ENCODE peak calls at places on chromosomes 11 and 22, in five cellular contexts. W is HCT116, V is HepG2, Q is SK-N-SH, I is K562. S is an unnamed sample.

GRCh38 chr11:130649749-130650275 is 201.4 kb downstream of the ADAMTS15 start:
- DNase-seq in W (no peak), V (no peak), Q (no peak), I (no peak), S (no peak)

GRCh38 chr11:128260398-128260797 is 327.0 kb downstream of the ETS1 start:
- DNase-seq in W (no peak), V (no peak), Q (no peak), I (no peak), S (no peak)

GRCh38 chr11:122721964-122722266 is 66.4 kb downstream of the UBASH3B start:
- DNase-seq in W (peak), V (no peak), Q (no peak), I (no peak), S (no peak)

GRCh38 chr11:66864172-66864901 is 7.5 kb downstream of the LRFN4 start:
- DNase-seq in W (no peak), V (no peak), Q (no peak), I (no peak), S (no peak)

GRCh38 chr11:119332111-119332765 is 2.1 kb upstream of the RNF26 start:
- DNase-seq in W (no peak), V (no peak), Q (no peak), I (no peak), S (no peak)

GRCh38 chr22:44632823-44633478 is 69.1 kb upstream of the PRR5 start:
- DNase-seq in W (no peak), V (no peak), Q (no peak), I (no peak), S (no peak)

GRCh38 chr11:84714316-84714780 is 912.8 kb downstream of the DLG2 start:
- DNase-seq in W (peak), V (peak), Q (peak), I (peak), S (no peak)

GRCh38 chr11:75766449-75767227 is 1.9 kb upstream of the DGAT2 start:
- DNase-seq in W (no peak), V (peak), Q (no peak), I (no peak), S (no peak)

GRCh38 chr11:22558638-22559037 is 67.0 kb downstream of the FANCF start:
- DNase-seq in W (no peak), V (no peak), Q (peak), I (no peak), S (no peak)

GRCh38 chr22:44648821-44649566 is 53.0 kb upstream of the PRR5 start:
- DNase-seq in W (no peak), V (no peak), Q (peak), I (no peak), S (no peak)

GRCh38 chr11:14881794-14882193 is 10.2 kb downstream of the CYP2R1 start:
- DNase-seq in W (no peak), V (no peak), Q (no peak), I (no peak), S (no peak)

GRCh38 chr11:86620796-86621575 is 51.4 kb downstream of the ME3 start:
- DNase-seq in W (no peak), V (no peak), Q (no peak), I (no peak), S (no peak)

GRCh38 chr11:48011125-48012050 is 31.0 kb downstream of the PTPRJ start:
- DNase-seq in W (no peak), V (no peak), Q (no peak), I (no peak), S (no peak)

GRCh38 chr11:130877532-130877931 is 38.7 kb downstream of the SNX19 start:
- DNase-seq in W (no peak), V (no peak), Q (no peak), I (no peak), S (no peak)

GRCh38 chr11:93192163-93192562 is 5.6 kb downstream of the SLC36A4 start:
- DNase-seq in W (no peak), V (no peak), Q (peak), I (peak), S (no peak)

GRCh38 chr11:10486161-10486840 is 31.2 kb downstream of the AMPD3 start:
- DNase-seq in W (no peak), V (no peak), Q (no peak), I (no peak), S (no peak)

GRCh38 chr11:119952441-119952840 is 185.5 kb downstream of the TRIM29 start:
- DNase-seq in W (no peak), V (no peak), Q (no peak), I (no peak), S (no peak)

DNA sequence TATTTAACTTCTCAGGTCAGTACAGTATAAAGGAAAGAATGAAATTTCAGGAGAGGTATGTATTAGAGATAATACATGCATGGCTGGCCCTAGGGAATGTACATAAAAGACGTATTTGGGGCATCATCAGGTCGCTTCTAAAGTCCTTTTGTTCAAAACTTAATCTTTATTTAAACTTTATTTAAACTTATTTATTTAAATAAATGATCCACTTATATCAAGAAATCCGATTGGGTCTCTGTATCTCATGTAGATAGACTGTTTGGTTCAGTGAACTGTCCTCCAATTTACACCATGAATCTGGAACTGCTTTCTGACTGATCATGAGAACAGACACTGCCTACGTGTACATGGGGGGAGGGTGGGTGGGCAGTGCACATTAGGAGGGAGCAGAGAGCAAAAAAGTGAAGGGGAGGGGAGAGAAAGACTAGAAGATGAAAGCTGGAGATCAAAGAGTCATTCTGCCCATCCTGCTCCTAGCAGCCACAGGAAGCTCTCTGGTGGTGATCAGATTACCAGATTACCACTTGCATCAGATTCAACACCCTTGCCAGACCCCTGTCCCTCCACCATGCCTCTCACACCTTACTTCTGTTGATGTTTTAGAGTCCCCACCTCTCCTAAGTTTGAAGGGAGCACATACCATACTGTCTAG is 92.1 kb upstream of the MTMR2 start:
- DNase-seq in W (no peak), V (peak), Q (peak), I (no peak), S (no peak)
- TF ChIP-seq ZBTB33 in W (no peak), V (no peak), Q (no peak), I (no peak), S (no peak)

GRCh38 chr11:17595526-17596309 is 48.7 kb downstream of the OTOG start:
- DNase-seq in W (no peak), V (no peak), Q (no peak), I (no peak), S (no peak)
- TF ChIP-seq ZBTB33 in W (no peak), V (no peak), Q (no peak), I (no peak), S (no peak)

DNA sequence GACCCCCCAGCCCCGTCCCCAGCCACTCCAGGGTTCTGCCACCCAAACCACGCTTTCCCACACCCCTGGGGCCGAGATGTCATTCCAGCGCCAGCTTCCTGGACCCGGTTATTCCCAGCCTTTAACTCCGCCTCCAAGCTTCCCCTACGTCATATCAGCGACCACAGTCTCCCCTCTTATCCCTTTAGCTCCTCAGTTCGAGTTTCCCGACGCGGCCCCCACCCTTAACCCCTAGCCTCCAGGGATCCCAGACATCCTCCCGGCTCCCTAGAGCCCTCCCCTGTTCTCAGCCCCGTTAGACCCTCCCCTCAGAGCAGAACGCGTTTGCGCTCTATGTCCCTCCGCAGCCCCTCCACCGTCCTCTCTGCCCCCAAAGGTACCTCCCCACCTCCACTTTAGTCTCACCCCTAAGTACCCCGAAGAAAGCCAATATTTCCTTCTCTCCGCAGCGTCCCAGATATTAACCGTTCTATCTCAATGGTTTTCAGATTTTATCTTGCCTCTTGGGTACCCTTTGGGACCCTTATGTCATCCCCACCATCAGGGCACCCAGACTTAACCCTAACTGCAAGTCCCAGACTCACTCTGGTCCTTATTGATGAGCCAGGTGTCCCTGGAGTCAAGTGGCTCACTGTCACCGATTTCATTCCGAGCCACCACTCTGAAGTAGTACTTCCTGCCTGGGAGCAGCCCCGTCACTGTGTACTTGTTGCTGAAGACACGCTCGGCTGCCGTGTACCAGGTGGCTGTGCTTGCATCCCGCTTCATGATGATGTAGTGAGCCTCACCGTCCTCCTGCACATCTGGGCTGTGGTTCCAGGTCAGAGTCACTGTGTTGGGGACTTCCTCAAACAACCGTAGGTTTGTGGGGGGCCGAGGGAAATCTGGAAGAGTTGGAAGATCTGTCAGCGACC is 8.0 kb downstream of the TMEM86A start:
- DNase-seq in W (no peak), V (no peak), Q (peak), I (no peak), S (no peak)
- TF ChIP-seq ZBTB33 in W (no peak), V (no peak), Q (no peak), I (no peak), S (no peak)

DNA sequence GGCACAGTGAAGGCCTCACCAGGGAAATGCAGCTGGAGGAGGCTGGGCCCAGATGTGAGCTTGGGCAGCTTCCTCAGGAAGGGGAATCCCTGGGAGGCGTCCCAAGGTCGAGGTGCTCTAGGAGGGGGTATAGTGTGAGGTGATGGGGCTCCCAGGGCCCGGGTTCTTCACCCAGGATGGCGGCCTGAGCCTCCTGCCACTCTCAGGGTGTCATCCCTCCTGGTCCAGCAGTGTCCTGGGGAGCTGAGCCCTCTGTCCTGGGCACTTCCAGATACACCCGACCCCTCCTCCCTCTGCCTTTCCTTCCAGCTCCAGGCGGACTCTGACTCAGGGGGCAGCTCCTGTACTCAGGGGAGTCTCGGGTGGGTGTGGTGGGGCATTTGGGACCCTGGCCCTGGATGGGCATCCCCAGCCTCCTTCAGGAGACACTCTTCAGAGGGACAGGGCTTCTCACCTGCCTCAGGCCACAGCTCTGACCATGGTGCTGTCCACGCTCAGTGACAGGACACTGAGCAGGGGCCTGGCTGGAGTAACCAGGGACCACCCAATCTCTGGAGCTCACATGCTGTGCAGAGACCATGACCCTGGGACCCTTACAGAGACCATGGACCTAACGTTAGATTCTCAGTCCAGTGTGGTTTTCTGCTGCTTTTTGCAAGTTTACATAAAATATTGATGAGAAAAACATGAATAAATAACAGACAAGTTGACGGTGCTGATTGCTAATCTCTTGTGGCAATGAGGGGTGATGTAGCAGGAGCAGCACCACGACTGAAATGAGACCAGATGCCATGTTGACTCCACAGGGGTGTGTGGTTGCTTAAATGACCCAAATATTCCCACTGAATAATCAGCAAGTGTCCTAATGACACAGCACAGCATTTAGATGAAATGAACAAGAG is 101.9 kb downstream of the GGTLC2 start:
- DNase-seq in W (no peak), V (no peak), Q (no peak), I (no peak), S (no peak)
- TF ChIP-seq ZBTB33 in W (no peak), V (no peak), Q (no peak), I (no peak), S (no peak)

GRCh38 chr22:46076651-46077339 is 73.5 kb upstream of the PPARA start:
- DNase-seq in W (no peak), V (no peak), Q (no peak), I (no peak), S (no peak)

GRCh38 chr22:46072981-46073682 is 77.2 kb upstream of the PPARA start:
- DNase-seq in W (no peak), V (no peak), Q (no peak), I (no peak), S (no peak)

GRCh38 chr22:46073683-46074504 is 76.4 kb upstream of the PPARA start:
- DNase-seq in W (no peak), V (no peak), Q (no peak), I (no peak), S (no peak)

GRCh38 chr22:46075764-46076531 is 74.4 kb upstream of the PPARA start:
- DNase-seq in W (no peak), V (no peak), Q (no peak), I (no peak), S (no peak)

DNA sequence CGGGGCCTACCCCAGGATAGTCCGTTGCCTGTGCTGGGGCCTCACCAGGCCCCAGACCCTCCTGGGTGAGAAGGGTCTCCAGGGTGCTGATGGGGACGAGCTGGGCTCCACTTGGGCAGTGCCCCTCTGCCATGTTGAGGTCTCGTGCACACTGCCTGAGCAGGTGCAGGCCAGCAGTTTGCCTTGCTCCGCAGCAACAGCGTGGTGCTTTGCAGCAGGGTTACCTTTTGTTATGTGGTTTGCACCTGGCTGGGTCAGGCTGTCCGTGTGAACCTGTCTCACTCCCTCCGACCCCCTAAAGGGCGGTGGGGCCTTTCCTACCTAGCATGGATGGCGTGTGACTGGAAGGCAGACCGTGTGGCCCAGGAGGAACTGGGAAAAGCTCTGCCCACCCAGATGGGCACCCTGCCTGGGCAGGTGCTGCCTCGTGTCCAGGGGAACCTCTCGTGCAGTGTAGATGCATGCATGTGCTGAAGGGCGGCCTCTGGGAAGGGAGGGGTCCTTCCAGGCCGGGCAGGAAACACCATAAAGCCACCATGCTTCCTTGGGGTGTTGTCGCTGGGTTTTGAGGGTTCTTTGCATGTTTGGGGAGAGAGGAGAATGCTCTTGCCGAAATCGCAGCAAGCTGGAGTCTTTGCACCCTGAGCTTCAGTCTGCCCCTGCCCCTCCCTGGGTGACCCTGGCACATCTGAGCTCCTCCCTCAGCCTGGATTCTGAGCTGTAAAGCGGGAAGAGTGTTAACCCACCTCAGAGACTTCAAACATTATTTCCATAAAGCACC is 75.4 kb upstream of the PPARA start:
- DNase-seq in W (no peak), V (no peak), Q (no peak), I (no peak), S (no peak)
- TF ChIP-seq ZBTB33 in W (no peak), V (no peak), Q (no peak), I (no peak), S (no peak)

S was measured in GM12878.